ENCODE peak calls at places on chromosomes 6 and 20, in six cellular contexts. Y is mesenchymal stem cell, Z is H1, K is IMR-90, R is trophoblast cell, O is neuronal stem cell. N is an unnamed sample.

GRCh38 chr20:2101057-2101934 is at the start of gene STK35:
- DNase-seq in R (peak), Z (no peak), Y (no peak), K (no peak), O (no peak), N (peak)

GRCh38 chr20:2984028-2984501 is 59.4 kb upstream of the GNRH2 start:
- DNase-seq in O (no peak), K (no peak), Z (no peak), R (no peak), Y (no peak), N (no peak)

GRCh38 chr6:16964553-16965499 is 137.0 kb upstream of the STMND1 start:
- DNase-seq in Z (peak), O (peak), R (peak), K (peak), Y (peak), N (peak)

GRCh38 chr6:26155066-26155925 is 68.1 kb downstream of the HFE start:
- DNase-seq in O (no peak), Z (no peak), Y (peak), K (no peak), R (peak), N (no peak)

GRCh38 chr20:57618091-57618765 is 2.0 kb downstream of the ZBP1 start:
- DNase-seq in O (no peak), Z (no peak), Y (no peak), R (peak), K (no peak), N (no peak)

GRCh38 chr6:112296122-112296521 is 41.8 kb upstream of the LAMA4 start:
- DNase-seq in O (no peak), K (peak), Y (peak), R (peak), Z (no peak), N (peak)

GRCh38 chr6:170358496-170358895 is 51.9 kb downstream of the FAM120B start:
- DNase-seq in O (no peak), Y (no peak), K (no peak), Z (no peak), R (no peak), N (no peak)

GRCh38 chr20:4713401-4713800 is 8.3 kb upstream of the PRND start:
- DNase-seq in Z (no peak), O (no peak), R (peak), Y (no peak), K (no peak), N (no peak)

GRCh38 chr6:113048741-113049140 is 701.6 kb downstream of the RFPL4B start:
- DNase-seq in Y (no peak), K (peak), O (no peak), Z (no peak), R (no peak), N (no peak)

GRCh38 chr20:35271073-35271882 is 6.6 kb downstream of the MMP24OS start:
- DNase-seq in Z (no peak), K (no peak), O (no peak), Y (no peak), R (no peak), N (peak)

GRCh38 chr20:61263084-61263695 is 11.1 kb downstream of the CDH4 start:
- DNase-seq in Y (peak), R (peak), O (no peak), K (peak), Z (no peak), N (peak)

GRCh38 chr20:21521596-21522478 is 8.0 kb upstream of the NKX2-2 start:
- DNase-seq in K (no peak), Y (no peak), Z (no peak), O (no peak), R (no peak), N (peak)

GRCh38 chr6:121383478-121383877 is 49.2 kb upstream of the TBC1D32 start:
- DNase-seq in Z (no peak), K (no peak), R (no peak), O (no peak), Y (no peak), N (no peak)

GRCh38 chr6:20274115-20274514 is 61.8 kb upstream of the MBOAT1 start:
- DNase-seq in K (no peak), O (no peak), Y (no peak), Z (no peak), R (no peak), N (no peak)

GRCh38 chr6:34967461-34967860 is 78.4 kb downstream of the ANKS1A start:
- DNase-seq in Z (no peak), K (no peak), Y (no peak), R (peak), O (no peak), N (no peak)

GRCh38 chr6:90329397-90330077 is 32.9 kb upstream of the BACH2 start:
- DNase-seq in O (no peak), K (no peak), R (no peak), Y (no peak), Z (no peak), N (no peak)

GRCh38 chr20:63029358-63030121 is 22.8 kb upstream of the BHLHE23 start:
- DNase-seq in Z (no peak), K (no peak), O (no peak), Y (no peak), R (peak), N (peak)

GRCh38 chr6:122778334-122778733 is 1.2 kb upstream of the FABP7 start:
- DNase-seq in R (no peak), Z (no peak), O (no peak), Y (no peak), K (no peak), N (peak)

GRCh38 chr20:56373942-56374341 is 15.2 kb downstream of the FAM210B start:
- DNase-seq in K (peak), R (peak), O (no peak), Z (no peak), Y (peak), N (no peak)

GRCh38 chr6:89244237-89244985 is 27.3 kb upstream of the GABRR1 start:
- DNase-seq in O (no peak), Z (no peak), Y (no peak), R (no peak), K (no peak), N (no peak)

GRCh38 chr6:2190661-2191389 is 54.6 kb downstream of the GMDS start:
- DNase-seq in R (no peak), Y (no peak), Z (no peak), K (no peak), O (no peak), N (no peak)

GRCh38 chr6:22838346-22838745 is 269.0 kb downstream of the HDGFL1 start:
- DNase-seq in O (no peak), R (no peak), K (peak), Z (no peak), Y (peak), N (no peak)

GRCh38 chr6:157860505-157860991 is 37.5 kb downstream of the SNX9 start:
- DNase-seq in O (no peak), R (no peak), Y (peak), Z (no peak), K (peak), N (no peak)

GRCh38 chr6:7590918-7591302 is 912 bp downstream of the SNRNP48 start:
- DNase-seq in Y (peak), R (peak), Z (no peak), K (peak), O (no peak), N (no peak)

DNA sequence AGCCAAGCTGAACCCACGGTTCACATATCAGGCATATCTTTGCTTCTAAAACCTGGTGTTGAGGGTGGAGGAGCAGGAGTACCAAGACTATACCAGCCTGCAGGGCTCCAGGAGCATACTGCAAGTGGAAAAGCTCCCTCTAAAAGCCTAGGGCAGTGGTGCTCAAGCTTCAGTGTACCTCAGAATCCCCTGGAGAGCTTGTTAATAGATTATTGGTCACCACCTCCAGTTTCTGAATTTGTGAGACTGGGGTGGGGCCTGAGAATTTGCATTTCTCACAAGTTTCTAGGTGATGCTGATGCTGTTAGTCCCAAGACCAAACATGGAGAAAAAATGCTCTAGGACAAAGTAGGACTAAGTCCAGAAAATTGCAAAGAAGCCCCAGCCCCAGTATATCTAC is 65.4 kb downstream of the FILIP1 start:
- DNase-seq in O (no peak), R (no peak), Y (no peak), Z (no peak), K (no peak), N (no peak)
- H3K14ac ChIP-seq in O (no peak), R (no peak), Y (no peak), Z (no peak), K (no peak), N (no peak)

GRCh38 chr6:72643214-72643613 is 21.4 kb downstream of the KCNQ5 start:
- DNase-seq in Y (no peak), R (no peak), K (no peak), Z (no peak), O (no peak), N (no peak)
- H2AFZ ChIP-seq in Y (no peak), R (no peak), K (no peak), Z (no peak), O (no peak), N (no peak)

DNA sequence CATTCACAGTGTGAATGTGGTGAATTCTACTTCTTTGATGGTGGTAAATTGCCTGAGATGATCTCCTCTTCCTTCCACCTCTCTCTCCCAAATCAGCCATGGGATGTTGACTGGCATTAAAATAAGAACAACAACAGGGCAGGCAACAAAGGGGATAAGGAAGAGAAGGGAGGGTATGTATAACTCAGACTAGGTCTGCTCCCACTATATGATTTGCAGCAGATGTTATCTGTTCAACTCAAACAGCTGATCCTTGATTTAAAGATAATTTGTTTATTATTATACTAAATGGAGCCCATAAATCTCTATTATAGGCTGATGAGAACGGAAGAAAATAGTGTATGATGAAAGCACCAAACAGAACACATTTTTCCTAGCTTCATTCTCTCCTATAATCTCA is 262.0 kb downstream of the BTBD3 start:
- DNase-seq in K (no peak), R (no peak), O (no peak), Z (no peak), Y (no peak), N (no peak)
- H3K14ac ChIP-seq in K (no peak), R (no peak), O (no peak), Z (no peak), Y (no peak), N (no peak)

GRCh38 chr20:44522841-44523240 is 971 bp upstream of the SERINC3 start:
- DNase-seq in K (no peak), R (no peak), Z (no peak), O (no peak), Y (no peak), N (no peak)
- H2AFZ ChIP-seq in K (no peak), R (no peak), Z (peak), O (peak), Y (no peak), N (no peak)

GRCh38 chr6:12715437-12715836 is 1.1 kb upstream of the PHACTR1 start:
- DNase-seq in K (no peak), Z (no peak), R (no peak), Y (no peak), O (no peak), N (no peak)

GRCh38 chr6:12714022-12714421 is 2.5 kb upstream of the PHACTR1 start:
- DNase-seq in K (no peak), O (no peak), Y (no peak), R (no peak), Z (no peak), N (no peak)

GRCh38 chr6:12718025-12718424 is 1.5 kb downstream of the PHACTR1 start:
- DNase-seq in K (peak), Y (no peak), R (peak), O (no peak), Z (no peak), N (no peak)

GRCh38 chr6:12717356-12717755 is 789 bp downstream of the PHACTR1 start:
- DNase-seq in R (peak), Y (no peak), Z (no peak), K (no peak), O (no peak), N (no peak)

GRCh38 chr6:12716298-12716853 is at the start of gene PHACTR1:
- DNase-seq in O (no peak), Y (no peak), K (no peak), Z (no peak), R (no peak), N (no peak)
- H3K14ac ChIP-seq in O (no peak), Y (no peak), K (no peak), Z (no peak), R (no peak), N (no peak)

DNA sequence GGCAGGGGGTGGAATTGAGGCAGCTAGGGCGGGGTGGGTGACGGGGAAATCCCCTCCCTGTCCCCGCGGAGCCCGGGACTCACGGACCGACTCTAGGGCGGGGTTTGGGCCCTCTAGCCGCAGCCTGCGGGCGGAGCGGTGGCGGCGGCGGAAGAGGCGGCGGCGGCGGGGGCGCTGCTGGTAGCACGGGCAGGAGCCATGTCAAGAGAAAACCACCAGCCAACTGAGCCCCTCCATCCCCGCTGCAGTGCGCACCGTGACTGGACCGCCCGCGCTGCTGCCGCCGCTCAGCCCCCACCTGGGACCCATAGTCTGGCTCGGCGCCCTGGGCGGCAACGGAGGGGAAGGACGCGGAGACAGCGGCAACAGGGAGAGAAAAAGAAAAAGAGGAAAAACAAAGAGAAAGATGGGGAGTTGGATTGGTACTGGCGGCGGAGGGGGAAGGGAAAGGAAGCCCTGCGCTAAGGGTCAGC is 1.2 kb upstream of the C6orf62 start:
- DNase-seq in K (peak), R (peak), Y (peak), Z (no peak), O (peak), N (peak)
- H2AFZ ChIP-seq in K (peak), R (peak), Y (no peak), Z (no peak), O (peak), N (no peak)

DNA sequence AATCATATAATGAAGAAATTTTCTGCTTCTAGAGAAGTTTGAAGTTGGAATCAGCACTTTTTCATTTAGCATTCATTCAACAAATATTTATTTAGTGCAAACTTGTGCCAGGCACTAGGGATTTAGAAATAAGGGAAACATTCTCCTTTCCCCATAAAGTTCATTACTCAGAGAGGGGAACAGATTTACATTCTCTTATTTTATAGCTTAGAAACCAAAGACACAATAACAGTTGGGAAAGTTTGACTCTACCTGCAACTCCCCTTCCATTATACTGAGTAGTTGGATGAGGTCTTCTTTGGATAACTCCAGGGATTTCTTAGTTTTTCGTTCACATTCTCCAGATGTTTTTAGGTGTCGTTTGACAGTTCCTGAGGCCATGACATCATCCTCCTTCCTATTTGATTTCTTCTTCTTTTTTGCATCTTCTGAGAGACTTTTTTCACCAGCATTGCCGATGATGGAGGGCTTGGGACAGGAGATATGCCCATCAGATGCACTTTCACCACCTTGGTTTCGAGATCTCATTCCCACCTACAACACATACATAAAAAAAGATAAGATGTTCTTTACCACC is 79.1 kb downstream of the FILIP1 start:
- DNase-seq in K (no peak), O (no peak), Z (no peak), R (no peak), Y (no peak), N (no peak)
- H3K14ac ChIP-seq in K (no peak), O (no peak), Z (no peak), R (no peak), Y (no peak), N (no peak)

GRCh38 chr20:22579711-22580697 is 4.4 kb downstream of the FOXA2 start:
- DNase-seq in Y (no peak), K (no peak), Z (no peak), R (no peak), O (no peak), N (peak)
- H2AFZ ChIP-seq in Y (no peak), K (no peak), Z (no peak), R (no peak), O (no peak), N (no peak)

DNA sequence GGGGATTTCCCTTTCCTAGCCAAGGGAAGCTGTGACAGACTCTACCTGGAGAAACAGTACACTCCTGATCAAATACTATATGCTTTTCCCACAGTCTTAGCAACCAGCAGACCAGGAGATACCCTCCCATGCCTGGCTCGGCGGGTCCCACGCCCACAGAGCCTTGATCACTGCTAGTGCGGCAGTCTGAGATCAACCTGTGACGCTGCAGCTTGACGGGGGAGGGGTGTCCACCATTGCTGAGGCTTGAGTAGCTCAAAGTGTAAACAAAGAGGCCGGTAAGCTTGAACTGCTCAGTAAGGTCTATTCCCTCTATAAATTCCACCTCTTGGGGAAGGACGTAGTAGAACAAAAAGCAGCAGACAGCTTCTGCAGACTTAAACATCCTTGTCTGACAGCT is 63.2 kb downstream of the WASF1 start:
- DNase-seq in Y (no peak), R (no peak), O (no peak), K (no peak), Z (no peak), N (no peak)
- H3K14ac ChIP-seq in Y (no peak), R (no peak), O (no peak), K (no peak), Z (no peak), N (no peak)